ENCODE peak calls at places on chromosomes 16 and 17, in six cellular contexts. H, Z, I, W, F and N are unnamed samples.
A peak's percentile ranks its signal among the peaks of the same experiment; 100 is the strongest.

GRCh38 chr16:85491798-85492616 is 121.1 kb upstream of the GSE1 start:
- DNase-seq in F (no peak), H (no peak), Z (peak; percentile 85), I (peak; percentile 94), W (no peak), N (peak; percentile 86)

GRCh38 chr16:7227193-7227825 is 105.3 kb upstream of the RBFOX1 start:
- DNase-seq in W (no peak), H (no peak), Z (no peak), F (no peak), I (no peak), N (no peak)

GRCh38 chr17:62816282-62816839 is 8.2 kb upstream of the MARCHF10 start:
- DNase-seq in F (no peak), I (no peak), W (no peak), H (no peak), Z (no peak), N (no peak)

GRCh38 chr16:12386076-12386641 is 409.6 kb downstream of the SNX29 start:
- DNase-seq in W (no peak), F (no peak), H (no peak), Z (no peak), I (no peak), N (no peak)

GRCh38 chr16:58488531-58488930 is 11.4 kb upstream of the NDRG4 start:
- DNase-seq in F (no peak), I (no peak), H (no peak), W (no peak), Z (peak; percentile 53), N (no peak)

GRCh38 chr16:85206472-85207356 is 94.4 kb upstream of the CIBAR2 start:
- DNase-seq in Z (peak; percentile 71), H (no peak), F (peak; percentile 74), W (no peak), I (peak; percentile 38), N (no peak)

GRCh38 chr16:24075929-24076716 is 180.0 kb upstream of the CACNG3 start:
- DNase-seq in F (no peak), I (no peak), Z (no peak), H (no peak), W (no peak), N (no peak)

GRCh38 chr17:38663125-38663751 is 11.5 kb downstream of the EPOP start:
- DNase-seq in H (peak; percentile 46), Z (peak; percentile 76), I (no peak), W (peak; percentile 29), F (peak; percentile 39), N (no peak)

GRCh38 chr17:3754458-3755334 is 31.0 kb downstream of the HASPIN start:
- DNase-seq in W (no peak), Z (peak; percentile 93), I (peak; percentile 96), H (peak; percentile 13), F (no peak), N (peak; percentile 97)

GRCh38 chr17:21125862-21126261 is 902 bp upstream of the DHRS7B start:
- DNase-seq in W (no peak), Z (peak; percentile 78), I (no peak), F (no peak), H (no peak), N (no peak)

GRCh38 chr17:7984904-7985303 is 17.5 kb upstream of the GUCY2D start:
- DNase-seq in Z (no peak), H (no peak), F (no peak), W (no peak), I (no peak), N (no peak)

GRCh38 chr16:20404637-20405036 is at the start of gene PDILT:
- DNase-seq in F (no peak), W (no peak), H (no peak), I (no peak), Z (no peak), N (no peak)

GRCh38 chr16:26240807-26241206 is 549.0 kb downstream of the HS3ST4 start:
- DNase-seq in F (no peak), I (no peak), H (no peak), Z (no peak), W (no peak), N (no peak)

GRCh38 chr17:80474231-80474932 is 2.0 kb downstream of the NPTX1 start:
- DNase-seq in Z (no peak), F (peak; percentile 53), W (no peak), I (peak; percentile 41), H (peak; percentile 60), N (peak; percentile 76)

GRCh38 chr17:58046230-58047094 is 36.8 kb upstream of the DYNLL2 start:
- DNase-seq in Z (no peak), W (peak; percentile 12), I (no peak), F (no peak), H (no peak), N (no peak)

GRCh38 chr17:9487406-9487805 is 88.2 kb downstream of the STX8 start:
- DNase-seq in W (no peak), H (no peak), F (no peak), I (no peak), Z (no peak), N (no peak)

GRCh38 chr16:3149630-3150345 is 15.0 kb downstream of the ZNF213 start:
- DNase-seq in H (peak; percentile 65), F (peak; percentile 60), Z (peak; percentile 90), W (peak; percentile 60), I (peak; percentile 48), N (no peak)

GRCh38 chr16:57446530-57447141 is 549 bp downstream of the CIAPIN1 start:
- DNase-seq in F (peak; percentile 17), Z (no peak), I (no peak), H (peak; percentile 48), W (no peak), N (no peak)

GRCh38 chr17:58092797-58093385 is 9.7 kb downstream of the DYNLL2 start:
- DNase-seq in F (no peak), W (no peak), I (no peak), Z (no peak), H (no peak), N (no peak)

GRCh38 chr17:46942441-46943217 is 19.7 kb downstream of the GOSR2 start:
- DNase-seq in W (peak; percentile 62), I (peak; percentile 42), H (peak; percentile 83), Z (no peak), F (peak; percentile 81), N (no peak)

GRCh38 chr17:53627511-53627910 is 195.2 kb upstream of the KIF2B start:
- DNase-seq in Z (no peak), I (no peak), W (no peak), F (no peak), H (peak; percentile 73), N (no peak)

GRCh38 chr17:4533522-4534502 is 21.4 kb downstream of the MYBBP1A start:
- DNase-seq in Z (no peak), H (no peak), W (no peak), I (no peak), F (no peak), N (no peak)

GRCh38 chr17:59572301-59572924 is 7.0 kb downstream of the DHX40 start:
- DNase-seq in F (peak; percentile 44), H (peak; percentile 73), W (peak; percentile 18), Z (no peak), I (no peak), N (no peak)

GRCh38 chr16:80938035-80938927 is 68.4 kb downstream of the CMC2 start:
- DNase-seq in Z (no peak), F (peak; percentile 92), W (peak; percentile 98), H (peak; percentile 99), I (peak; percentile 65), N (no peak)

GRCh38 chr16:86514656-86515376 is 4.5 kb downstream of the FOXF1 start:
- DNase-seq in H (no peak), F (no peak), W (no peak), I (no peak), Z (no peak), N (no peak)

GRCh38 chr16:86516618-86517003 is 6.3 kb downstream of the FOXF1 start:
- DNase-seq in H (no peak), W (no peak), I (no peak), F (peak; percentile 77), Z (no peak), N (no peak)

GRCh38 chr16:86515780-86516617 is 5.7 kb downstream of the FOXF1 start:
- DNase-seq in F (peak; percentile 69), Z (no peak), W (no peak), I (no peak), H (peak; percentile 9), N (no peak)

GRCh38 chr16:86517033-86517432 is 6.7 kb downstream of the FOXF1 start:
- DNase-seq in I (no peak), H (no peak), F (peak; percentile 48), W (no peak), Z (no peak), N (no peak)

GRCh38 chr16:86515420-86515779 is 5.1 kb downstream of the FOXF1 start:
- DNase-seq in I (no peak), F (peak; percentile 50), W (no peak), H (no peak), Z (no peak), N (no peak)
- H3K4me3 ChIP-seq in I (peak overlapping the region; percentile 45), F (peak overlapping the region; percentile 96), W (peak overlapping the region; percentile 29), H (no peak overlapping the region), Z (no peak overlapping the region), N (no peak overlapping the region)

DNA sequence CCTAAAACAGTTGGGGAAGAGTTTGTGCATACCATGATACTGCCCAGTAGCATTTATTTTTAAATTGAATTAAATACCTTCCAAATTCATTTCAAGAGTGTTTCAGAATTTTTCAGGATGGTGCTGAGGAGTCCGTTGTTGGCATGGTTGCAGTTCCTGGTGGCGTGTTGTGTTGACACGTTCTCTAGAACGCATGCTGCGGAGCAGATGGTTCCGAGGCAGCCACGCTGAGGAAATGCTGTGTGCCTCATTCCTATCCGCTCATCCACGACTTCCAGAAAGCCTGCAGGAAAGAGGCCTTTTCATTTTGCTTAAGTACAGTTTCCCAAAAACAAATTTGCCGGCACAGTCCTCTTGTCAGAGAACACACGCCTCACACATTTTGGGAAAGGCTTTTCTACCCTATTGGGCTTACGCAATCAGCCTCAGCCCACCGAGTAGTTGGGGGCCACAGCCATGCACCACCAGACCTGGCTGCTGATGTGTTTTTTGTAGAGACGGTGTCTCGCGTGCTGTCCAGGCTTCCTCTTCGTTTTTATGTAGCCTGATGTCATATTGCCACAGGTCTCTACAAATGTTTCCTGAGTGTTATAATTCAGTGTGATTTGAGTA is 32.1 kb upstream of the IL17C start:
- DNase-seq in H (no peak), F (no peak), Z (no peak), I (no peak), W (no peak), N (no peak)
- TF ChIP-seq CTCF in H (no peak), F (no peak), Z (no peak), I (no peak), W (no peak), N (no peak)

DNA sequence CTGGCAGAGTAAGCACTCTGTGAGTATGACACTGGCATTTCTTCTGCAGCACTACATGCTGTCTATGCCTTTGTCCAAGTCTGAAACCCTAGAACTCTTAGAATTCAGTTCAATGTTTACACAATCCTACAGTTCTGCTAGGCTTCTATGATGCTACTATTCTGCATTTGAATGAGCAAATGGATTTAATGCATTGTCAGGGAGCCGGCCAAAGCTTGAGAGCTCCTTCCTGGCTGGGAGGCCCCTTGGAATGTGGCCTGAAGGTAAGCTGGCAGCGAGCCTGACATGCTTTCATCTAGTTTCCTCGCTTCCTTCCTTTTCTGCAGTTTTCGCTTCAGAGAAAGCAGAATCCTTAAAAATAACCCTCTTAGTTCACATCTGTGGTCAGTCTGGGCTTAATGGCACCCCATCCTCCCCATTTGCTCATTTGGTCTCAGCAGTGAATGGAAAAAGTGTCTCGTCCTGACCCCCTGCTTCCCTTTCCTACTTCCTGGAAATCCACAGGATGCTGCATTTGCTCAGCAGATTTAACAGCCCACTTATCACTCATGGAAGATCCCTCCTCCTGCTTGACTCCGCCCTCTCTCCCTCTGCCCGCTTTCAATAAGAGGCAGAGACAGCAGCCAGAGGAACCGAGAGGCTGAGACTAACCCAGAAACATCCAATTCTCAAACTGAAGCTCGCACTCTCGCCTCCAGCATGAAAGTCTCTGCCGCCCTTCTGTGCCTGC is at the start of gene CCL2:
- DNase-seq in I (peak; percentile 73), F (peak; percentile 53), W (peak; percentile 62), H (peak; percentile 88), Z (no peak), N (no peak)
- H3K4me3 ChIP-seq in I (peak within 1 kb of the TSS; percentile 25), F (peak within 1 kb of the TSS; percentile 48), W (peak within 1 kb of the TSS; percentile 70), H (peak within 1 kb of the TSS; percentile 65), Z (peak within 1 kb of the TSS; percentile 48), N (no peak within 1 kb of the TSS)

GRCh38 chr16:90026135-90026534 is 6.9 kb upstream of the DBNDD1 start:
- DNase-seq in H (no peak), W (no peak), F (no peak), I (no peak), Z (no peak), N (no peak)
- TF ChIP-seq CTCF in H (no peak), W (no peak), F (no peak), I (no peak), Z (no peak), N (no peak)